ENCODE peak calls at places on chromosomes 4 and X, in five cellular contexts. One of them, this sample, is unnamed.

GRCh38 chrX:153907456-153907855 is 3.0 kb downstream of the AVPR2 start:
- DNase-seq in A549: no peak
- DNase-seq in HepG2: no peak
- DNase-seq in K562: no peak
- DNase-seq in GM12878: no peak
- DNase-seq in this sample: no peak

GRCh38 chr4:141548791-141549190 is 87.6 kb upstream of the IL15 start:
- DNase-seq in K562: no peak
- DNase-seq in GM12878: no peak
- DNase-seq in HepG2: no peak
- DNase-seq in A549: no peak
- DNase-seq in this sample: no peak

GRCh38 chr4:101191302-101192098 is 155.8 kb downstream of the PPP3CA start:
- DNase-seq in GM12878: no peak
- DNase-seq in HepG2: no peak
- DNase-seq in A549: no peak
- DNase-seq in K562: no peak
- DNase-seq in this sample: peak; percentile 50

GRCh38 chr4:65126200-65126599 is 544.1 kb downstream of the EPHA5 start:
- DNase-seq in GM12878: no peak
- DNase-seq in A549: no peak
- DNase-seq in HepG2: no peak
- DNase-seq in K562: no peak
- DNase-seq in this sample: no peak

GRCh38 chr4:72582853-72583252 is 13.8 kb upstream of the ADAMTS3 start:
- DNase-seq in HepG2: no peak
- DNase-seq in GM12878: no peak
- DNase-seq in K562: no peak
- DNase-seq in A549: no peak
- DNase-seq in this sample: no peak

GRCh38 chr4:126530996-126531585 is 1101.7 kb upstream of the INTU start:
- DNase-seq in HepG2: no peak
- DNase-seq in A549: no peak
- DNase-seq in K562: no peak
- DNase-seq in GM12878: no peak
- DNase-seq in this sample: no peak

GRCh38 chr4:96354036-96354712 is 514.3 kb downstream of the PDHA2 start:
- DNase-seq in GM12878: no peak
- DNase-seq in HepG2: no peak
- DNase-seq in K562: no peak
- DNase-seq in A549: no peak
- DNase-seq in this sample: no peak

GRCh38 chr4:163679189-163679588 is 184.7 kb downstream of the TMA16 start:
- DNase-seq in K562: peak; percentile 5
- DNase-seq in HepG2: peak; percentile 21
- DNase-seq in A549: peak; percentile 12
- DNase-seq in GM12878: no peak
- DNase-seq in this sample: no peak

GRCh38 chr4:180190382-180190781 is 2052.8 kb upstream of the TENM3 start:
- DNase-seq in K562: no peak
- DNase-seq in GM12878: peak; percentile 48
- DNase-seq in A549: no peak
- DNase-seq in HepG2: no peak
- DNase-seq in this sample: no peak

GRCh38 chr4:1714303-1715001 is 2.3 kb upstream of the SLBP start:
- DNase-seq in HepG2: no peak
- DNase-seq in GM12878: no peak
- DNase-seq in A549: no peak
- DNase-seq in K562: peak; percentile 65
- DNase-seq in this sample: no peak

GRCh38 chr4:97987019-97987648 is 156.1 kb downstream of the STPG2 start:
- DNase-seq in A549: peak; percentile 1
- DNase-seq in K562: peak; percentile 1
- DNase-seq in GM12878: no peak
- DNase-seq in HepG2: peak; percentile 4
- DNase-seq in this sample: no peak

GRCh38 chr4:82372502-82372873 is 1.3 kb downstream of the HNRNPD start:
- DNase-seq in GM12878: no peak
- DNase-seq in K562: peak; percentile 83
- DNase-seq in A549: no peak
- DNase-seq in HepG2: no peak
- DNase-seq in this sample: no peak

GRCh38 chr4:86909540-86909939 is 17.3 kb upstream of the C4orf36 start:
- DNase-seq in A549: no peak
- DNase-seq in GM12878: no peak
- DNase-seq in K562: no peak
- DNase-seq in HepG2: no peak
- DNase-seq in this sample: no peak

GRCh38 chr4:128600996-128601857 is 208.3 kb upstream of the JADE1 start:
- DNase-seq in HepG2: peak; percentile 93
- DNase-seq in K562: peak; percentile 88
- DNase-seq in A549: peak; percentile 48
- DNase-seq in GM12878: no peak
- DNase-seq in this sample: peak; percentile 40

GRCh38 chrX:3690140-3690539 is 23.3 kb downstream of the PRKX start:
- DNase-seq in A549: no peak
- DNase-seq in GM12878: no peak
- DNase-seq in K562: no peak
- DNase-seq in HepG2: no peak
- DNase-seq in this sample: no peak

GRCh38 chr4:139858436-139859225 is 193.0 kb downstream of the MGST2 start:
- DNase-seq in GM12878: peak; percentile 35
- DNase-seq in HepG2: no peak
- DNase-seq in A549: no peak
- DNase-seq in K562: no peak
- DNase-seq in this sample: no peak

GRCh38 chr4:3408793-3409330 is 32.9 kb upstream of the HGFAC start:
- DNase-seq in HepG2: no peak
- DNase-seq in A549: no peak
- DNase-seq in GM12878: no peak
- DNase-seq in K562: no peak
- DNase-seq in this sample: no peak

GRCh38 chr4:183873389-183874185 is 31.5 kb upstream of the STOX2 start:
- DNase-seq in GM12878: no peak
- DNase-seq in HepG2: no peak
- DNase-seq in K562: no peak
- DNase-seq in A549: no peak
- DNase-seq in this sample: no peak

GRCh38 chrX:85851418-85851817 is 195.9 kb downstream of the CHM start:
- DNase-seq in GM12878: no peak
- DNase-seq in K562: peak; percentile 39
- DNase-seq in HepG2: peak; percentile 14
- DNase-seq in A549: peak; percentile 0
- DNase-seq in this sample: peak; percentile 2

GRCh38 chr4:148445071-148445902 is 3.1 kb upstream of the NR3C2 start:
- DNase-seq in A549: no peak
- DNase-seq in HepG2: no peak
- DNase-seq in GM12878: no peak
- DNase-seq in K562: peak; percentile 15
- DNase-seq in this sample: no peak

GRCh38 chr4:148443550-148444295 is 1.5 kb upstream of the NR3C2 start:
- DNase-seq in K562: no peak
- DNase-seq in HepG2: no peak
- DNase-seq in A549: no peak
- DNase-seq in GM12878: no peak
- DNase-seq in this sample: peak; percentile 67

GRCh38 chr4:148445903-148446261 is 3.7 kb upstream of the NR3C2 start:
- DNase-seq in GM12878: no peak
- DNase-seq in A549: no peak
- DNase-seq in K562: no peak
- DNase-seq in HepG2: no peak
- DNase-seq in this sample: no peak

GRCh38 chr4:148442830-148443549 is 776 bp upstream of the NR3C2 start:
- DNase-seq in A549: no peak
- DNase-seq in HepG2: no peak
- DNase-seq in GM12878: no peak
- DNase-seq in K562: no peak
- DNase-seq in this sample: no peak

DNA sequence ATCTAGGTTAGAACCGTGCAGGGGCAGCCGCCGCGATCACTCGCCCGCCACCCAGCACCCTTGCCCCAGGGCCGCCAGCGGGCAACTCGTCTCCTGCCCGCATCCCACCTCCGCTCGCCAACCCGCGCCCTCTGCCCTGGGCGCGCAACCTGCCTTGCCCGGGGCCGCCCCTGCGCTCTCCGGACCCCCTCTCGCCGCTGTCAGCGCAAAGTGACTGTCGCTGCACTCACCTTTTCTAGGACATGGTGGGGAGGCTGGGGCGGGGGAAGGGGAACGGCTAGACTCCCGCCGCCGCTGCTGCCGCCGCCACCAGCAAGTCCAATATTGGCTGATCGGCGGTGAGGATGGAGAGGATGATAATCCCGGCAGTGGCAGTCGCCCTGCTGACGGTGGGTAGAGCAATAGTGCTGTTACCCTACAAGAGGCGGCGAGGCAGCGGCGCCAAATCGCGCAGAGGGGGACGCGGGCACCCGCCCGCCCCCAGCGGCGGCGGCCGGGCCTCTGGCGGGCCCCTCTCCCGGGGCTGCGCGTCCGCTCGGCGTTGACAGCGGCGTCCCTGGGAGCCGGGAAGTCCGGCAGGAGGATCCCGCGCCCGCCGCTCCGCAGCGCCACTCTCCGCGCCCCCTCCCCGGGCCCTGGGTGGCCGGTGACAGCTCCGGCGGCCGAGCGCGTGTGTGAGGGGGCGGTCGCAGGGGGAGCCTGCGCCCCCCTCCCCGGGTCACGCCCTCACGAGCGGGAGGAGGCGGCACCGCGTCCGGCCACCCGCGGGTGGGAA is 2.3 kb upstream of the NR3C2 start:
- DNase-seq in GM12878: no peak
- DNase-seq in K562: no peak
- DNase-seq in A549: no peak
- DNase-seq in HepG2: no peak
- DNase-seq in this sample: peak; percentile 71
- TF ChIP-seq KDM1A in GM12878: no peak
- TF ChIP-seq KDM1A in K562: no peak
- TF ChIP-seq KDM1A in A549: no peak
- TF ChIP-seq KDM1A in HepG2: no peak
- TF ChIP-seq KDM1A in this sample: no peak

DNA sequence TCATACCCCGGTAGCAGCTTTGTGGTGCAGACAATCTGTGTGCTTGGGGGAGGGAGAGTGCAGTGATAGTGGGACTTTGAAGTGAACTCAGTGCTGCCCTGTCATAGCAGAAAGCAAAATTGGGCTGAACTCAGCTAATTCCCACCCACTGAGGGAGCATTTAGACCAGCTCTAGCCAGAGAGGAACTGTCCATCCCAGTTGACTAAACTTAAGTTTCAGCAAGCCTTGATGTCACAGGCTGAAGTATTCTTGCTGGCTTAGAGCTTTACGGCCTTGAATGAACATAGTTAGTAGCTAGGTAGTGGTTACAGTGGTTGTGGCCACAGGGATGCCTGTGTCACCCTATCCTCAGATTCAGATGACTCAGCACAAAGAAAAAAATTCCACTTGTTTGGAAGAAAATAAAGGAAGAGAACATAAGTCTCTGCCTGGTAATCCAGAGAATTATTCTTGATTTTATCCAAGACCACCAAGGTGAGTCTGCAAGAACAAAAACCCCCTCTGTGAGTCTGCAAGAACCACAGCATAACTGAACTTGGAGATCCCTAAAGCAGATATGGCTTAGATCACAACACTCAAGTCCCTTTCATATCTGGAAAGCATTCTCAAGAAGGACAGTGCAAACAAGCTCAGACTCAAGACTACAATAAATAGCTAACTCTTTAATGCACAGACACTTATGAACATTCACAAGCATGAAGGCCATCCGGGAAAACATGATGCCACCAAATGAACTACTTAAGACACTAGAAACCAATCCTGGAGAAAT is 39.4 kb downstream of the ADH7 start:
- DNase-seq in K562: no peak
- DNase-seq in HepG2: no peak
- DNase-seq in GM12878: no peak
- DNase-seq in A549: no peak
- DNase-seq in this sample: no peak
- TF ChIP-seq KDM1A in K562: no peak
- TF ChIP-seq KDM1A in HepG2: no peak
- TF ChIP-seq KDM1A in GM12878: no peak
- TF ChIP-seq KDM1A in A549: no peak
- TF ChIP-seq KDM1A in this sample: no peak

DNA sequence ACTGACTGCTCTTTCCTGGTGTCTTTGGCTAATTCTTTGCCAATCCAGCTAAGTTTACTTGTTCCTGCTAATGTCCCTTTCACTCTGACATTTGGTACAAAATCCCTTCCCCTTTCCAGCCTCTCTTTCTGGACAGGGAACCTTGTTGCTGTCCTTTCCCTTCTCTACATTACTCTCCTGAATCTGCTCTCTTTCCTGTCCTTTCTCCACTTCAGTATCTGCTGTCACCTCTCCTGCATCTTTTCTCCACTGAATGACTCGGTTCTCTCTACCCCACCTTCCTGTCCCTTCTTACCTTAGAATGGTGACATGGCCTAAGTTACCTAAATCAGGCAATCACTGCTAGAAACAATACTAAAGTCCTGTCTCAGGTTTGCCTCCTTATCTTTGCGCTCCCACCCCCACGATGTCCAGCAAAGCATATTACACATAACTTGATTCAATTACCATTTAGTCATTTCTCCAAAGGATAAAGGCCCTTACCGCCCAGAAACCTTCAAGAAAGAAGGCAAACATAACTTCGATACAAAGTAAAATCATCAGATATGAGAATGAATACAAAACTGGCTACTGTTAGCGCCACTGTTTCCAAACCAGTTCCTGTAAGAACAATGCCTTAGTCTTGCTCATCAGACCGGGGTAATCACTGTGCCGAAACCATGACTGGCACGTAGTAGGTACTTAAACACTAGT is 887 bp downstream of the BOD1L1 start:
- DNase-seq in GM12878: no peak
- DNase-seq in A549: no peak
- DNase-seq in K562: peak; percentile 9
- DNase-seq in HepG2: no peak
- DNase-seq in this sample: no peak
- TF ChIP-seq KDM1A in GM12878: no peak
- TF ChIP-seq KDM1A in A549: no peak
- TF ChIP-seq KDM1A in K562: no peak
- TF ChIP-seq KDM1A in HepG2: no peak
- TF ChIP-seq KDM1A in this sample: no peak

GRCh38 chr4:11599044-11599443 is 170.3 kb upstream of the HS3ST1 start:
- DNase-seq in A549: no peak
- DNase-seq in HepG2: no peak
- DNase-seq in K562: no peak
- DNase-seq in GM12878: no peak
- DNase-seq in this sample: no peak

GRCh38 chr4:11592276-11592675 is 163.6 kb upstream of the HS3ST1 start:
- DNase-seq in A549: no peak
- DNase-seq in HepG2: no peak
- DNase-seq in GM12878: no peak
- DNase-seq in K562: no peak
- DNase-seq in this sample: no peak

GRCh38 chr4:11596989-11597388 is 168.3 kb upstream of the HS3ST1 start:
- DNase-seq in HepG2: no peak
- DNase-seq in K562: no peak
- DNase-seq in GM12878: no peak
- DNase-seq in A549: no peak
- DNase-seq in this sample: no peak

GRCh38 chr4:11598591-11598990 is 169.9 kb upstream of the HS3ST1 start:
- DNase-seq in K562: no peak
- DNase-seq in HepG2: no peak
- DNase-seq in GM12878: no peak
- DNase-seq in A549: no peak
- DNase-seq in this sample: no peak

GRCh38 chr4:11597506-11597905 is 168.8 kb upstream of the HS3ST1 start:
- DNase-seq in K562: no peak
- DNase-seq in GM12878: no peak
- DNase-seq in A549: no peak
- DNase-seq in HepG2: no peak
- DNase-seq in this sample: no peak
- TF ChIP-seq KDM1A in K562: no peak
- TF ChIP-seq KDM1A in GM12878: no peak
- TF ChIP-seq KDM1A in A549: no peak
- TF ChIP-seq KDM1A in HepG2: no peak
- TF ChIP-seq KDM1A in this sample: no peak